ENCODE peak calls at places on chromosomes 3 and 15, in five cellular contexts. R is HepG2, Q is K562, U is H1, H is A549. Y is an unnamed sample.

GRCh38 chr15:70578196-70578595 is 185.2 kb downstream of the UACA start:
- DNase-seq in R (no peak), Q (no peak), U (no peak), H (no peak), Y (no peak)

GRCh38 chr15:86541540-86541939 is 461.9 kb downstream of the AGBL1 start:
- DNase-seq in R (no peak), Q (no peak), U (no peak), H (no peak), Y (no peak)

GRCh38 chr15:70170096-70170699 is 72.5 kb upstream of the TLE3 start:
- DNase-seq in R (no peak), Q (no peak), U (no peak), H (no peak), Y (no peak)

GRCh38 chr15:42611532-42611931 is 36.1 kb downstream of the STARD9 start:
- DNase-seq in R (no peak), Q (no peak), U (no peak), H (no peak), Y (no peak)

GRCh38 chr3:190522621-190523222 is 8.8 kb downstream of the IL1RAP start:
- DNase-seq in R (no peak), Q (no peak), U (no peak), H (no peak), Y (no peak)

GRCh38 chr3:24963762-24964625 is 464.1 kb upstream of the RARB start:
- DNase-seq in R (peak), Q (no peak), U (no peak), H (no peak), Y (no peak)

GRCh38 chr15:67511606-67512005 is 9.3 kb upstream of the C15orf61 start:
- DNase-seq in R (no peak), Q (no peak), U (no peak), H (no peak), Y (no peak)

GRCh38 chr15:80228959-80229610 is 22.9 kb downstream of the CTXND1 start:
- DNase-seq in R (no peak), Q (no peak), U (no peak), H (no peak), Y (no peak)

GRCh38 chr3:172347895-172348680 is 100.2 kb downstream of the GHSR start:
- DNase-seq in R (no peak), Q (no peak), U (no peak), H (no peak), Y (no peak)

GRCh38 chr3:55807210-55807609 is 320.1 kb upstream of the WNT5A start:
- DNase-seq in R (no peak), Q (no peak), U (no peak), H (no peak), Y (no peak)

GRCh38 chr3:19254189-19254588 is 105.9 kb downstream of the KCNH8 start:
- DNase-seq in R (no peak), Q (no peak), U (no peak), H (no peak), Y (no peak)

GRCh38 chr15:39381517-39381916 is 199.4 kb upstream of the THBS1 start:
- DNase-seq in R (no peak), Q (no peak), U (no peak), H (no peak), Y (peak)

GRCh38 chr3:114121996-114122709 is 56.7 kb downstream of the DRD3 start:
- DNase-seq in R (no peak), Q (no peak), U (no peak), H (no peak), Y (no peak)

GRCh38 chr3:171328419-171329082 is 131.7 kb downstream of the TNIK start:
- DNase-seq in R (peak), Q (no peak), U (no peak), H (no peak), Y (no peak)

GRCh38 chr15:82680200-82681102 is 29.2 kb downstream of the AP3B2 start:
- DNase-seq in R (no peak), Q (peak), U (peak), H (peak), Y (no peak)

GRCh38 chr3:24401090-24401810 is 93.4 kb downstream of the THRB start:
- DNase-seq in R (no peak), Q (no peak), U (no peak), H (no peak), Y (no peak)

GRCh38 chr15:58269455-58270414 is 131.6 kb downstream of the AQP9 start:
- DNase-seq in R (peak), Q (peak), U (no peak), H (peak), Y (peak)

GRCh38 chr15:71934446-71934845 is 124.1 kb downstream of the NR2E3 start:
- DNase-seq in R (no peak), Q (no peak), U (no peak), H (no peak), Y (no peak)

GRCh38 chr3:153290278-153291015 is 128.4 kb downstream of the RAP2B start:
- DNase-seq in R (no peak), Q (no peak), U (no peak), H (peak), Y (no peak)

GRCh38 chr3:50132421-50133282 is 22.5 kb upstream of the SEMA3F start:
- DNase-seq in R (no peak), Q (peak), U (no peak), H (no peak), Y (no peak)

GRCh38 chr15:60788514-60789091 is 309.7 kb upstream of the ICE2 start:
- DNase-seq in R (no peak), Q (no peak), U (no peak), H (no peak), Y (no peak)

GRCh38 chr3:58032186-58032585 is 24.0 kb downstream of the FLNB start:
- DNase-seq in R (no peak), Q (no peak), U (no peak), H (no peak), Y (no peak)

GRCh38 chr15:40785158-40785557 is 15.4 kb downstream of the C15orf62 start:
- DNase-seq in R (no peak), Q (no peak), U (no peak), H (no peak), Y (no peak)

GRCh38 chr15:57033715-57034439 is 115.4 kb downstream of the TCF12 start:
- DNase-seq in R (peak), Q (no peak), U (no peak), H (no peak), Y (no peak)

GRCh38 chr15:54854667-54855066 is 342.1 kb downstream of the RSL24D1 start:
- DNase-seq in R (no peak), Q (no peak), U (no peak), H (no peak), Y (no peak)
- TF ChIP-seq HDAC2 in R (no peak), Q (no peak), U (no peak), H (no peak), Y (no peak)

GRCh38 chr3:192434186-192434585 is 293.2 kb downstream of the FGF12 start:
- DNase-seq in R (no peak), Q (no peak), U (no peak), H (no peak), Y (no peak)

GRCh38 chr3:192433704-192434103 is 293.6 kb downstream of the FGF12 start:
- DNase-seq in R (no peak), Q (no peak), U (no peak), H (peak), Y (peak)

DNA sequence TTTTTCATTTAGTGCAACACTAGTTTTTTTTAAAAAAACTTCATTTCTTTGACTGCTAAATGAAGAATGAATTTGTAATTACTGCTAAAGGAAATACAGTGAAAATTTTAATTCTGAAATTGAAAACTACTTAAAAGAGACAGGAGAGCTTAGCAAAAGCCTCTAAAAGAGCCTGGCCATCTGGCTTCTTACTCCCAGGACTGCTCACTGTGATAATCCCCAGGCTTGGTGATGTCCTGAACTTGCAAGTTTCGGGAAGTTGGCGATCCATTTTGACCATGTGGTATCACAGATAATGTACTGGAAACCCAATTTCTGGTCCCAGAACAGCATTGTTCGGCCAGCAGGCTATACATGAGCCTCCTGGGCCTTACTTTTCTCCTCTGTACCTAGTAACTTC is 292.1 kb downstream of the FGF12 start:
- DNase-seq in R (no peak), Q (no peak), U (no peak), H (no peak), Y (no peak)
- TF ChIP-seq HDAC2 in R (no peak), Q (no peak), U (no peak), H (no peak), Y (no peak)

DNA sequence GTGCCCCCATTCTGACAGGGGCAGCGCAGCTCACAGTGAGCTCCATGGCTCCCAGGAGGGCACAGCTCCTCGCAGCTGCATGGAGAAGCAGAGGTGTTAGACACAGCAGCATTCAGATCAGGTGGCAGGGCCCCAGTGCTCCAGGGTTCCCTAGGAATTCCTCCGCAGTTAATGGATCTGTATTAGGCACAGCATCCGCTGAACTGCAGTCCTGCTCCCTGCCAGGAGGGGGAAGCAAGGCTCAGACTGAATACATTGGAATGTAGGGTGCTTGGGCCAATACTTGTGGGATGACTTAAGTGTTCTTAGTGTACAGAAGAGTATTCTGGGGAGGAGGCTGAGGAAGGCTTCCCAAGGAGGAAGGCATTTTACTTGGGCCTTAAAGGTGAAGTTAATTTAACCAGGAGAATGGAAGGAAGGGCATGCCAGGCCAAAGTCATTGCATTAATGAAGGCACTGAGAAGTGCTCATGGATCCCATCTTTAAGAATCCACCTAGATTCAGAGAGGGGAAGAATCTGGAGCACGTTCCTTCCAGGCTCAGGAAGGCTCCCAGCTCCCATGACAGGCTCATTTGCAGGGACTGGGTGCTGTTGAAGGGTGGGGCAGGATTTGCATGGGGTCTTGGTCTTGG is 111.6 kb downstream of the RAB11A start:
- DNase-seq in R (peak), Q (peak), U (peak), H (peak), Y (no peak)
- TF ChIP-seq HDAC2 in R (no peak), Q (no peak), U (no peak), H (no peak), Y (no peak)

GRCh38 chr3:111538687-111539086 is 3.3 kb upstream of the CD96 start:
- DNase-seq in R (peak), Q (no peak), U (no peak), H (no peak), Y (no peak)
- TF ChIP-seq HDAC2 in R (no peak), Q (no peak), U (no peak), H (no peak), Y (no peak)

GRCh38 chr3:121739902-121740301 is 9.6 kb downstream of the GOLGB1 start:
- DNase-seq in R (no peak), Q (no peak), U (no peak), H (no peak), Y (no peak)

GRCh38 chr3:121730940-121731687 is 18.4 kb downstream of the GOLGB1 start:
- DNase-seq in R (no peak), Q (no peak), U (no peak), H (no peak), Y (no peak)

GRCh38 chr3:121737644-121738043 is 11.9 kb downstream of the GOLGB1 start:
- DNase-seq in R (no peak), Q (no peak), U (no peak), H (no peak), Y (no peak)

GRCh38 chr3:121735047-121735696 is 14.4 kb downstream of the GOLGB1 start:
- DNase-seq in R (no peak), Q (no peak), U (no peak), H (no peak), Y (peak)

GRCh38 chr3:121736112-121736511 is 13.4 kb downstream of the GOLGB1 start:
- DNase-seq in R (no peak), Q (no peak), U (no peak), H (no peak), Y (no peak)
- TF ChIP-seq HDAC2 in R (no peak), Q (no peak), U (no peak), H (no peak), Y (no peak)

GRCh38 chr3:150497956-150498355 is 48.3 kb downstream of the SERP1 start:
- DNase-seq in R (no peak), Q (peak), U (no peak), H (peak), Y (no peak)
- TF ChIP-seq HDAC2 in R (no peak), Q (no peak), U (no peak), H (no peak), Y (no peak)

GRCh38 chr3:22117091-22117490 is 366.1 kb upstream of the ZNF385D start:
- DNase-seq in R (no peak), Q (no peak), U (no peak), H (no peak), Y (no peak)

GRCh38 chr3:22115581-22115980 is 364.6 kb upstream of the ZNF385D start:
- DNase-seq in R (no peak), Q (no peak), U (no peak), H (no peak), Y (no peak)

GRCh38 chr3:22118542-22118941 is 367.5 kb upstream of the ZNF385D start:
- DNase-seq in R (no peak), Q (no peak), U (no peak), H (no peak), Y (no peak)

GRCh38 chr3:22121068-22121706 is 370.2 kb upstream of the ZNF385D start:
- DNase-seq in R (peak), Q (no peak), U (no peak), H (no peak), Y (no peak)

GRCh38 chr3:22117751-22118346 is 366.8 kb upstream of the ZNF385D start:
- DNase-seq in R (peak), Q (peak), U (no peak), H (no peak), Y (no peak)
- TF ChIP-seq HDAC2 in R (no peak), Q (no peak), U (no peak), H (no peak), Y (no peak)

Y was measured in GM12878.